ENCODE peak calls at places on chromosomes 2 and 18, in four cellular contexts. I is tibial artery, H is adrenal gland, J is uterus. R is an unnamed sample. For H3K4me1, the result is how much of the 10 kb centered on the place peaks cover.

GRCh38 chr2:155372969-155373368 is 674.5 kb downstream of the KCNJ3 start:
- DNase-seq in J (no peak), H (no peak), I (no peak), R (no peak)

GRCh38 chr2:71466301-71467179 is 13.2 kb downstream of the DYSF start:
- DNase-seq in I (no peak), H (no peak), J (no peak), R (no peak)

GRCh38 chr2:231356474-231356849 is 39.0 kb upstream of the B3GNT7 start:
- DNase-seq in H (no peak), J (no peak), I (no peak), R (no peak)

GRCh38 chr18:26301681-26302080 is 75.4 kb downstream of the TAF4B start:
- DNase-seq in I (no peak), J (no peak), H (no peak), R (no peak)

GRCh38 chr2:109270758-109271305 is 141.8 kb downstream of the SH3RF3 start:
- DNase-seq in I (no peak), J (no peak), H (no peak), R (no peak)

GRCh38 chr18:62717059-62717849 is 1.9 kb downstream of the PHLPP1 start:
- DNase-seq in H (peak), I (no peak), J (no peak), R (peak)

GRCh38 chr2:61537590-61538178 is 472 bp downstream of the XPO1 start:
- DNase-seq in J (no peak), I (peak), H (no peak), R (no peak)

GRCh38 chr2:177342736-177343135 is 49.8 kb upstream of the AGPS start:
- DNase-seq in J (no peak), I (no peak), H (no peak), R (no peak)

GRCh38 chr18:59453468-59453961 is 94.5 kb upstream of the LMAN1 start:
- DNase-seq in I (no peak), H (no peak), J (no peak), R (no peak)

GRCh38 chr2:205726506-205726905 is 44.2 kb downstream of the NRP2 start:
- DNase-seq in H (no peak), J (no peak), I (no peak), R (no peak)
- H3K4me1 ChIP-seq in H (under half), J (under half), I (under half), R (under half)

GRCh38 chr2:46303233-46303632 is 6.0 kb downstream of the EPAS1 start:
- DNase-seq in H (no peak), I (no peak), J (no peak), R (no peak)

GRCh38 chr2:46303822-46304221 is 6.6 kb downstream of the EPAS1 start:
- DNase-seq in I (no peak), H (no peak), J (no peak), R (no peak)

GRCh38 chr2:46300406-46300832 is 3.2 kb downstream of the EPAS1 start:
- DNase-seq in H (no peak), I (no peak), J (no peak), R (no peak)

GRCh38 chr2:46304635-46305034 is 7.4 kb downstream of the EPAS1 start:
- DNase-seq in J (no peak), I (no peak), H (no peak), R (no peak)

GRCh38 chr2:46302005-46302696 is 4.9 kb downstream of the EPAS1 start:
- DNase-seq in J (no peak), H (no peak), I (no peak), R (no peak)
- H3K4me1 ChIP-seq in J (under half), H (half or more), I (under half), R (under half)

GRCh38 chr18:49073431-49073830 is 122.7 kb upstream of the SMAD7 start:
- DNase-seq in I (no peak), J (no peak), H (no peak), R (no peak)
- H3K4me1 ChIP-seq in I (under half), J (under half), H (under half), R (under half)

GRCh38 chr2:20421336-20421987 is 25.4 kb upstream of the RHOB start:
- DNase-seq in J (no peak), H (peak), I (no peak), R (no peak)
- H3K4me1 ChIP-seq in J (under half), H (under half), I (under half), R (under half)

GRCh38 chr2:38615237-38615636 is 12.5 kb upstream of the HNRNPLL start:
- DNase-seq in I (no peak), J (no peak), H (no peak), R (peak)

GRCh38 chr2:38613849-38614213 is 11.1 kb upstream of the HNRNPLL start:
- DNase-seq in J (no peak), H (no peak), I (no peak), R (no peak)

GRCh38 chr2:38610851-38611801 is 8.4 kb upstream of the HNRNPLL start:
- DNase-seq in H (no peak), I (no peak), J (no peak), R (peak)

DNA sequence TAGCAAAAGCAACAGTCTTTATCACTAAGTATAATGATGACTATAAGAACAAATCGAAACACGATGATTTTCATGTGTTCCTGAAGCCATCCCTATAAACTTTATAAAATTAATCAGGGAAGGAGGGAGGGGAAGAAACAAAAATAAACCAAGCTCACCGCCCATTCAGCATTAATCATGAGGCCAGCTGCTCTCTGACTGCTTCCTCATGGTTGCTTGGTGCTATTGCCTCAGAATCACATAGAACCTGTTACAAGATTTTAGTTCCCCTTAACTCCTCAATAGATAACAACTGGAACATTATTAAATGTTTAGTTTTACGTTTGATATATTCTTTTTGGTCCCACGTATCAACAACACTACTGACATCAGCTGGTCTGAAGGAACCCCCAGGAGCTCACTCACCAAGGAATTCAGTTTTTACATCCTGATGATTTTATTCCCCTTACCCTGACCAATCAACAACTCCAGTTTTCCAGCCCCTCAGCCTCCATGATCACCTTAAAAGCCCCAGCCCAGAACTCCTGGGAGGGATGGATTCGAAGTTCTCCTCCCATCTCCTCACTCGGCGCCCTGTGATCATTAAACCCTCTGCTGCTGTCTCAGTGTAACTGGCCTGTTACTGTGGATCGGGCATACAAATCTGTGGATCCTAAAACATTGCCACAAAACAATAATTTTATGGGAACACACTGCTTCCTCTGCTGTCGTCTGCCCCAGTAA is 10.6 kb upstream of the HNRNPLL start:
- DNase-seq in H (peak), J (no peak), I (no peak), R (no peak)
- H3K4me1 ChIP-seq in H (under half), J (under half), I (under half), R (under half)